ENCODE peak calls at places on chromosomes 3 and 15, in four cellular contexts. One of them, this sample, is unnamed.

GRCh38 chr3:195697582-195698324 is 23.0 kb upstream of the MUC20 start:
- DNase-seq in esophagus muscularis mucosa: peak; percentile 93
- DNase-seq in psoas muscle: no peak
- DNase-seq in upper lobe of left lung: no peak
- DNase-seq in this sample: no peak

GRCh38 chr15:42163947-42164550 is 7.6 kb upstream of the PLA2G4F start:
- DNase-seq in esophagus muscularis mucosa: no peak
- DNase-seq in psoas muscle: no peak
- DNase-seq in upper lobe of left lung: no peak
- DNase-seq in this sample: no peak

GRCh38 chr3:177810162-177810623 is 612.9 kb upstream of the TBL1XR1 start:
- DNase-seq in esophagus muscularis mucosa: no peak
- DNase-seq in psoas muscle: no peak
- DNase-seq in upper lobe of left lung: no peak
- DNase-seq in this sample: no peak

GRCh38 chr3:133941390-133941789 is 45.7 kb upstream of the RAB6B start:
- DNase-seq in esophagus muscularis mucosa: no peak
- DNase-seq in psoas muscle: no peak
- DNase-seq in upper lobe of left lung: no peak
- DNase-seq in this sample: no peak

GRCh38 chr3:73451276-73451973 is 173.3 kb downstream of the PDZRN3 start:
- DNase-seq in esophagus muscularis mucosa: no peak
- DNase-seq in psoas muscle: no peak
- DNase-seq in upper lobe of left lung: no peak
- DNase-seq in this sample: no peak

GRCh38 chr3:113545594-113545993 is 13.2 kb downstream of the SIDT1 start:
- DNase-seq in esophagus muscularis mucosa: no peak
- DNase-seq in psoas muscle: no peak
- DNase-seq in upper lobe of left lung: no peak
- DNase-seq in this sample: no peak

GRCh38 chr3:66692108-66692750 is 191.4 kb upstream of the LRIG1 start:
- DNase-seq in esophagus muscularis mucosa: no peak
- DNase-seq in psoas muscle: no peak
- DNase-seq in upper lobe of left lung: no peak
- DNase-seq in this sample: no peak

GRCh38 chr15:67832965-67833503 is 6.8 kb downstream of the RNU6-1 start:
- DNase-seq in esophagus muscularis mucosa: no peak
- DNase-seq in psoas muscle: no peak
- DNase-seq in upper lobe of left lung: no peak
- DNase-seq in this sample: no peak

GRCh38 chr3:40387001-40387894 is at the start of gene ENTPD3:
- DNase-seq in esophagus muscularis mucosa: no peak
- DNase-seq in psoas muscle: no peak
- DNase-seq in upper lobe of left lung: peak; percentile 92
- DNase-seq in this sample: peak; percentile 78

GRCh38 chr3:142916611-142917010 is 27.7 kb upstream of the PCOLCE2 start:
- DNase-seq in esophagus muscularis mucosa: no peak
- DNase-seq in psoas muscle: no peak
- DNase-seq in upper lobe of left lung: no peak
- DNase-seq in this sample: no peak

GRCh38 chr3:48467110-48467454 is 20.5 kb downstream of the ATRIP start:
- DNase-seq in esophagus muscularis mucosa: no peak
- DNase-seq in psoas muscle: no peak
- DNase-seq in upper lobe of left lung: peak; percentile 25
- DNase-seq in this sample: no peak

GRCh38 chr15:28098766-28099554 is at the start of gene OCA2:
- DNase-seq in esophagus muscularis mucosa: no peak
- DNase-seq in psoas muscle: peak; percentile 55
- DNase-seq in upper lobe of left lung: peak; percentile 94
- DNase-seq in this sample: peak; percentile 79

GRCh38 chr3:141294848-141295247 is 63.2 kb downstream of the PXYLP1 start:
- DNase-seq in esophagus muscularis mucosa: no peak
- DNase-seq in psoas muscle: no peak
- DNase-seq in upper lobe of left lung: no peak
- DNase-seq in this sample: no peak

GRCh38 chr15:74709011-74709410 is 13.2 kb upstream of the EDC3 start:
- DNase-seq in esophagus muscularis mucosa: no peak
- DNase-seq in psoas muscle: no peak
- DNase-seq in upper lobe of left lung: no peak
- DNase-seq in this sample: no peak

GRCh38 chr3:66817946-66818557 is 180.1 kb upstream of the KBTBD8 start:
- DNase-seq in esophagus muscularis mucosa: no peak
- DNase-seq in psoas muscle: no peak
- DNase-seq in upper lobe of left lung: no peak
- DNase-seq in this sample: no peak

GRCh38 chr3:56799251-56799882 is 2.4 kb downstream of the ARHGEF3 start:
- DNase-seq in esophagus muscularis mucosa: no peak
- DNase-seq in psoas muscle: no peak
- DNase-seq in upper lobe of left lung: no peak
- DNase-seq in this sample: no peak

GRCh38 chr3:36733723-36734122 is 30.6 kb downstream of the DCLK3 start:
- DNase-seq in esophagus muscularis mucosa: no peak
- DNase-seq in psoas muscle: no peak
- DNase-seq in upper lobe of left lung: no peak
- DNase-seq in this sample: no peak

GRCh38 chr3:182470187-182470586 is 323.1 kb upstream of the ATP11B start:
- DNase-seq in esophagus muscularis mucosa: no peak
- DNase-seq in psoas muscle: no peak
- DNase-seq in upper lobe of left lung: no peak
- DNase-seq in this sample: no peak

GRCh38 chr3:40262331-40262730 is 47.2 kb upstream of the EIF1B start:
- DNase-seq in esophagus muscularis mucosa: no peak
- DNase-seq in psoas muscle: no peak
- DNase-seq in upper lobe of left lung: no peak
- DNase-seq in this sample: no peak

GRCh38 chr3:119315600-119316312 is 21.6 kb downstream of the ARHGAP31 start:
- DNase-seq in esophagus muscularis mucosa: no peak
- DNase-seq in psoas muscle: no peak
- DNase-seq in upper lobe of left lung: no peak
- DNase-seq in this sample: no peak

GRCh38 chr3:45915518-45916231 is 27.6 kb upstream of the CXCR6 start:
- DNase-seq in esophagus muscularis mucosa: no peak
- DNase-seq in psoas muscle: no peak
- DNase-seq in upper lobe of left lung: peak; percentile 60
- DNase-seq in this sample: no peak

GRCh38 chr15:71437919-71438318 is 322.6 kb downstream of the THSD4 start:
- DNase-seq in esophagus muscularis mucosa: no peak
- DNase-seq in psoas muscle: no peak
- DNase-seq in upper lobe of left lung: no peak
- DNase-seq in this sample: peak; percentile 76

GRCh38 chr15:90479656-90480055 is 50.1 kb upstream of the CRTC3 start:
- DNase-seq in esophagus muscularis mucosa: no peak
- DNase-seq in psoas muscle: no peak
- DNase-seq in upper lobe of left lung: no peak
- DNase-seq in this sample: no peak

GRCh38 chr3:13891492-13892073 is 11.7 kb upstream of the WNT7A start:
- DNase-seq in esophagus muscularis mucosa: no peak
- DNase-seq in psoas muscle: no peak
- DNase-seq in upper lobe of left lung: no peak
- DNase-seq in this sample: no peak

GRCh38 chr3:188689101-188689574 is 482.6 kb upstream of the TPRG1 start:
- DNase-seq in esophagus muscularis mucosa: no peak
- DNase-seq in psoas muscle: peak; percentile 17
- DNase-seq in upper lobe of left lung: no peak
- DNase-seq in this sample: no peak

GRCh38 chr15:65249641-65250040 is 37.0 kb downstream of the PARP16 start:
- DNase-seq in esophagus muscularis mucosa: no peak
- DNase-seq in psoas muscle: no peak
- DNase-seq in upper lobe of left lung: no peak
- DNase-seq in this sample: no peak

GRCh38 chr3:124467980-124468902 is 262.0 kb upstream of the UMPS start:
- DNase-seq in esophagus muscularis mucosa: no peak
- DNase-seq in psoas muscle: no peak
- DNase-seq in upper lobe of left lung: no peak
- DNase-seq in this sample: no peak

GRCh38 chr3:82085356-82085755 is 323.9 kb upstream of the GBE1 start:
- DNase-seq in esophagus muscularis mucosa: no peak
- DNase-seq in psoas muscle: no peak
- DNase-seq in upper lobe of left lung: no peak
- DNase-seq in this sample: no peak

GRCh38 chr3:146390967-146391366 is 78.4 kb downstream of the PLSCR2 start:
- DNase-seq in esophagus muscularis mucosa: no peak
- DNase-seq in psoas muscle: no peak
- DNase-seq in upper lobe of left lung: no peak
- DNase-seq in this sample: no peak

GRCh38 chr15:91224750-91225380 is 124.8 kb downstream of the SV2B start:
- DNase-seq in esophagus muscularis mucosa: no peak
- DNase-seq in psoas muscle: no peak
- DNase-seq in upper lobe of left lung: no peak
- DNase-seq in this sample: no peak

GRCh38 chr3:69451594-69451993 is 65.7 kb upstream of the FRMD4B start:
- DNase-seq in esophagus muscularis mucosa: no peak
- DNase-seq in psoas muscle: no peak
- DNase-seq in upper lobe of left lung: no peak
- DNase-seq in this sample: no peak

GRCh38 chr15:78949461-78949860 is 4.6 kb upstream of the CTSH start:
- DNase-seq in esophagus muscularis mucosa: no peak
- DNase-seq in psoas muscle: no peak
- DNase-seq in upper lobe of left lung: no peak
- DNase-seq in this sample: no peak

GRCh38 chr15:76285241-76285825 is 25.9 kb downstream of the ETFA start:
- DNase-seq in esophagus muscularis mucosa: no peak
- DNase-seq in psoas muscle: no peak
- DNase-seq in upper lobe of left lung: no peak
- DNase-seq in this sample: no peak

GRCh38 chr15:50543556-50543955 is 2.9 kb downstream of the USP50 start:
- DNase-seq in esophagus muscularis mucosa: peak; percentile 64
- DNase-seq in psoas muscle: no peak
- DNase-seq in upper lobe of left lung: no peak
- DNase-seq in this sample: no peak

GRCh38 chr15:83199288-83199687 is 8.3 kb downstream of the HDGFL3 start:
- DNase-seq in esophagus muscularis mucosa: no peak
- DNase-seq in psoas muscle: no peak
- DNase-seq in upper lobe of left lung: no peak
- DNase-seq in this sample: no peak

GRCh38 chr3:192408721-192409151 is 318.6 kb downstream of the FGF12 start:
- DNase-seq in esophagus muscularis mucosa: no peak
- DNase-seq in psoas muscle: peak; percentile 11
- DNase-seq in upper lobe of left lung: peak; percentile 66
- DNase-seq in this sample: no peak

GRCh38 chr3:105399062-105399461 is 32.4 kb downstream of the ALCAM start:
- DNase-seq in esophagus muscularis mucosa: no peak
- DNase-seq in psoas muscle: no peak
- DNase-seq in upper lobe of left lung: no peak
- DNase-seq in this sample: no peak

GRCh38 chr3:105401254-105401653 is 34.5 kb downstream of the ALCAM start:
- DNase-seq in esophagus muscularis mucosa: no peak
- DNase-seq in psoas muscle: no peak
- DNase-seq in upper lobe of left lung: no peak
- DNase-seq in this sample: no peak

GRCh38 chr3:105401691-105402149 is 35.0 kb downstream of the ALCAM start:
- DNase-seq in esophagus muscularis mucosa: no peak
- DNase-seq in psoas muscle: no peak
- DNase-seq in upper lobe of left lung: no peak
- DNase-seq in this sample: no peak

GRCh38 chr3:105399611-105400010 is 32.9 kb downstream of the ALCAM start:
- DNase-seq in esophagus muscularis mucosa: no peak
- DNase-seq in psoas muscle: no peak
- DNase-seq in upper lobe of left lung: no peak
- DNase-seq in this sample: no peak

GRCh38 chr3:105402287-105402801 is 35.6 kb downstream of the ALCAM start:
- DNase-seq in esophagus muscularis mucosa: no peak
- DNase-seq in psoas muscle: no peak
- DNase-seq in upper lobe of left lung: peak; percentile 5
- DNase-seq in this sample: no peak
- H3K4me3 ChIP-seq in esophagus muscularis mucosa: no peak overlapping the region
- H3K4me3 ChIP-seq in psoas muscle: no peak overlapping the region
- H3K4me3 ChIP-seq in upper lobe of left lung: no peak overlapping the region
- H3K4me3 ChIP-seq in this sample: no peak overlapping the region

DNA sequence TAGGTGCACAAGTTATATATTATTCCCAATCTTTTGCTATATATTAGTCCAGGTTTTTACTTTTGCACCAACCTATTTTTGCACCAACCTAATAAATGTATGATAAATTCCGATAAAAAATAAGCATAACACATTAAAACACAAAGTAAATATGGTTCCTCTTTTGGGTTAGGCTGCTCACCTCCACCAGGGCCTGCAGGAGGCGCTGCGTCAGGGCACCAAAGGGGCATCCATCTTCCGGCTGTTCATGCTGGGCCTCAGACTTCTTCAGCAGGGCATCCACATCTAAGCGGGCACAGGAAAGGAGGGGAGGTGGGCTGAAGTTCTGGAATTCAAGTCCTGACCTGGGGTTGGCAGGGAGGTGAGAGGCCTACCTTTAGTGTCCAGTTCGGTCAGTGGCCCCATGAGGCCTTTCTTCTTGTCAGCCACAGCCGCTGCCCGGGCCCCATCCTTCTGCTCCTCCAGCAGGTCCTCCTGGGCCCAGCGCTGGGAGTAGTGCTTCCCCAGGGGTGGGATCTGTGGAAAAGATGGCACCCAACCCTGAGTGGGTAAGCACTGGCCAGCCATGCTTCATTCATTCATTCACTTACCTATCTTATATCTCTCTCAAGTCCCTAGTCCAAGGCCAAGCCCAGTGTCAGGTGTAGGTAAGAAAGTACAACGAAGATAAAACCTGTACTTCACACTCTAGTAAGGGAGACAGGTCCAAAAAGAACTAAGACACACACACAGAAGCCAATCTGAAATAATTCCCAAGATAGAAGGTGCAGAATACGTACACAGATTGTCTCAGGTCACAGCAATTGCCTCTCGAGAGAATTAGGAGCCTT is 5.2 kb downstream of the TADA3 start:
- DNase-seq in esophagus muscularis mucosa: no peak
- DNase-seq in psoas muscle: no peak
- DNase-seq in upper lobe of left lung: no peak
- DNase-seq in this sample: no peak
- TF ChIP-seq CTCF in esophagus muscularis mucosa: no peak
- TF ChIP-seq CTCF in psoas muscle: no peak
- TF ChIP-seq CTCF in upper lobe of left lung: peak; percentile 23
- TF ChIP-seq CTCF in this sample: peak; percentile 40

DNA sequence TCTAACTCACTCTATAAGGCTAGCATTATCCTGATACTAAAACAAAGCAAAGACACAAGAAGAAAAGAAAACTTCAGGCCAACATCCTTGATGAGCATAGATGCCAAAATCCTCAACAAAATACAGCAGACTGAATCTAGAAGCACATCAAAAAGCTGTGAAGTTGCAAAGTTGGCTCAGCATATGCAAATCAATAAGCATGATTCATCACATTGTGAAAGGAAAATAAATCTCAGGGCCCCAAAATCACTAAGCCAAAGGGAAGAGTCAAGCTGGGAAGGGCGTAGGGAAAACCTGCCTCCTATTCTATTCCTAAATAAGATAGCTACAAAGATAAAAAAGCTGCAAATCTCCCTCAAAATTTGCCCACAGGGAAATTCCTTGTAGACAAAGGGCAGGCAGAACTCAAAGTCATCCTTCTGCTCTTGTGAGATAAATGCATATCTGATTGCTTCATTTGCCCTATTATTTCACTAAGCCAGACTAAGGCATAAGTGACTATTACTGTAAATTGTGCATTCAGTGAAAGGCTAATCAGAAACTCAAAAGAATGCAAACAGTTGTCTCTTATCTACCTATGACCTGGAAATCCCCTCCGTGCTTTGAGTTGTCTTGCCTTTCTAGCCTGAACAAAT is 30.4 kb upstream of the CCNL1 start:
- DNase-seq in esophagus muscularis mucosa: no peak
- DNase-seq in psoas muscle: no peak
- DNase-seq in upper lobe of left lung: no peak
- DNase-seq in this sample: no peak
- H3K9me3 ChIP-seq in esophagus muscularis mucosa: no peaks in the 10 kb centered on the region
- H3K9me3 ChIP-seq in psoas muscle: peaks cover 7% of the 10 kb centered on the region
- H3K9me3 ChIP-seq in upper lobe of left lung: no peaks in the 10 kb centered on the region
- H3K9me3 ChIP-seq in this sample: peaks cover 18% of the 10 kb centered on the region

GRCh38 chr3:52052831-52053306 is 3.5 kb downstream of the DUSP7 start:
- DNase-seq in esophagus muscularis mucosa: peak; percentile 96
- DNase-seq in psoas muscle: peak; percentile 85
- DNase-seq in upper lobe of left lung: no peak
- DNase-seq in this sample: peak; percentile 92
- H3K4me3 ChIP-seq in esophagus muscularis mucosa: peak overlapping the region; percentile 24
- H3K4me3 ChIP-seq in psoas muscle: peak overlapping the region; percentile 87
- H3K4me3 ChIP-seq in upper lobe of left lung: no peak overlapping the region
- H3K4me3 ChIP-seq in this sample: peak overlapping the region; percentile 78